ENCODE peak calls at places on chromosome 9, in six cellular contexts. One of them, this sample, is unnamed.

GRCh38 chr9:126378761-126379160 is 52.1 kb downstream of the MVB12B start:
- DNase-seq in A549: no peak
- DNase-seq in stomach: no peak
- DNase-seq in SK-N-SH: no peak
- DNase-seq in ovary: no peak
- DNase-seq in sigmoid colon: no peak
- DNase-seq in this sample: no peak

GRCh38 chr9:18891946-18892670 is 140.9 kb downstream of the SAXO1 start:
- DNase-seq in sigmoid colon: no peak
- DNase-seq in stomach: no peak
- DNase-seq in A549: no peak
- DNase-seq in SK-N-SH: no peak
- DNase-seq in ovary: no peak
- DNase-seq in this sample: no peak

GRCh38 chr9:129208191-129209091 is 30.4 kb upstream of the IER5L start:
- DNase-seq in stomach: no peak
- DNase-seq in sigmoid colon: no peak
- DNase-seq in ovary: no peak
- DNase-seq in A549: no peak
- DNase-seq in SK-N-SH: no peak
- DNase-seq in this sample: no peak

GRCh38 chr9:131661954-131662621 is 77.8 kb downstream of the RAPGEF1 start:
- DNase-seq in A549: no peak
- DNase-seq in stomach: no peak
- DNase-seq in sigmoid colon: no peak
- DNase-seq in SK-N-SH: no peak
- DNase-seq in ovary: no peak
- DNase-seq in this sample: no peak

GRCh38 chr9:98404157-98404695 is 148.8 kb upstream of the TBC1D2 start:
- DNase-seq in stomach: no peak
- DNase-seq in ovary: no peak
- DNase-seq in A549: no peak
- DNase-seq in SK-N-SH: no peak
- DNase-seq in sigmoid colon: no peak
- DNase-seq in this sample: no peak

GRCh38 chr9:26219961-26220360 is 541.7 kb upstream of the TUSC1 start:
- DNase-seq in SK-N-SH: no peak
- DNase-seq in stomach: no peak
- DNase-seq in A549: no peak
- DNase-seq in sigmoid colon: no peak
- DNase-seq in ovary: no peak
- DNase-seq in this sample: no peak

GRCh38 chr9:82124090-82124489 is 135.5 kb downstream of the SPATA31D1 start:
- DNase-seq in A549: no peak
- DNase-seq in stomach: no peak
- DNase-seq in SK-N-SH: no peak
- DNase-seq in ovary: no peak
- DNase-seq in sigmoid colon: no peak
- DNase-seq in this sample: no peak

GRCh38 chr9:131715906-131716305 is 24.0 kb downstream of the RAPGEF1 start:
- DNase-seq in sigmoid colon: no peak
- DNase-seq in stomach: no peak
- DNase-seq in SK-N-SH: no peak
- DNase-seq in ovary: no peak
- DNase-seq in A549: no peak
- DNase-seq in this sample: no peak

GRCh38 chr9:77486463-77486862 is 161.7 kb downstream of the GNA14 start:
- DNase-seq in A549: no peak
- DNase-seq in SK-N-SH: no peak
- DNase-seq in ovary: no peak
- DNase-seq in stomach: no peak
- DNase-seq in sigmoid colon: no peak
- DNase-seq in this sample: no peak

GRCh38 chr9:96486351-96487029 is 36.5 kb downstream of the HABP4 start:
- DNase-seq in A549: no peak
- DNase-seq in sigmoid colon: peak
- DNase-seq in SK-N-SH: peak
- DNase-seq in stomach: peak
- DNase-seq in ovary: peak
- DNase-seq in this sample: no peak

GRCh38 chr9:83020327-83020726 is 42.6 kb downstream of the RASEF start:
- DNase-seq in ovary: no peak
- DNase-seq in sigmoid colon: no peak
- DNase-seq in stomach: no peak
- DNase-seq in SK-N-SH: no peak
- DNase-seq in A549: no peak
- DNase-seq in this sample: no peak

GRCh38 chr9:106405871-106406435 is 457.0 kb upstream of the ZNF462 start:
- DNase-seq in A549: no peak
- DNase-seq in ovary: no peak
- DNase-seq in SK-N-SH: no peak
- DNase-seq in stomach: no peak
- DNase-seq in sigmoid colon: no peak
- DNase-seq in this sample: no peak

GRCh38 chr9:124886866-124887492 is 25.0 kb downstream of the ARPC5L start:
- DNase-seq in SK-N-SH: no peak
- DNase-seq in A549: no peak
- DNase-seq in ovary: no peak
- DNase-seq in stomach: no peak
- DNase-seq in sigmoid colon: no peak
- DNase-seq in this sample: no peak

GRCh38 chr9:112009656-112010055 is 113.0 kb downstream of the UGCG start:
- DNase-seq in stomach: no peak
- DNase-seq in A549: no peak
- DNase-seq in sigmoid colon: no peak
- DNase-seq in ovary: no peak
- DNase-seq in SK-N-SH: no peak
- DNase-seq in this sample: no peak

GRCh38 chr9:83000765-83001164 is 62.2 kb downstream of the RASEF start:
- DNase-seq in stomach: no peak
- DNase-seq in SK-N-SH: no peak
- DNase-seq in sigmoid colon: no peak
- DNase-seq in ovary: no peak
- DNase-seq in A549: no peak
- DNase-seq in this sample: no peak

GRCh38 chr9:36045610-36046009 is 8.9 kb downstream of the RECK start:
- DNase-seq in ovary: no peak
- DNase-seq in stomach: no peak
- DNase-seq in A549: no peak
- DNase-seq in SK-N-SH: no peak
- DNase-seq in sigmoid colon: no peak
- DNase-seq in this sample: no peak

GRCh38 chr9:14018061-14018460 is 295.9 kb downstream of the NFIB start:
- DNase-seq in A549: no peak
- DNase-seq in stomach: no peak
- DNase-seq in sigmoid colon: no peak
- DNase-seq in ovary: peak
- DNase-seq in SK-N-SH: no peak
- DNase-seq in this sample: no peak

DNA sequence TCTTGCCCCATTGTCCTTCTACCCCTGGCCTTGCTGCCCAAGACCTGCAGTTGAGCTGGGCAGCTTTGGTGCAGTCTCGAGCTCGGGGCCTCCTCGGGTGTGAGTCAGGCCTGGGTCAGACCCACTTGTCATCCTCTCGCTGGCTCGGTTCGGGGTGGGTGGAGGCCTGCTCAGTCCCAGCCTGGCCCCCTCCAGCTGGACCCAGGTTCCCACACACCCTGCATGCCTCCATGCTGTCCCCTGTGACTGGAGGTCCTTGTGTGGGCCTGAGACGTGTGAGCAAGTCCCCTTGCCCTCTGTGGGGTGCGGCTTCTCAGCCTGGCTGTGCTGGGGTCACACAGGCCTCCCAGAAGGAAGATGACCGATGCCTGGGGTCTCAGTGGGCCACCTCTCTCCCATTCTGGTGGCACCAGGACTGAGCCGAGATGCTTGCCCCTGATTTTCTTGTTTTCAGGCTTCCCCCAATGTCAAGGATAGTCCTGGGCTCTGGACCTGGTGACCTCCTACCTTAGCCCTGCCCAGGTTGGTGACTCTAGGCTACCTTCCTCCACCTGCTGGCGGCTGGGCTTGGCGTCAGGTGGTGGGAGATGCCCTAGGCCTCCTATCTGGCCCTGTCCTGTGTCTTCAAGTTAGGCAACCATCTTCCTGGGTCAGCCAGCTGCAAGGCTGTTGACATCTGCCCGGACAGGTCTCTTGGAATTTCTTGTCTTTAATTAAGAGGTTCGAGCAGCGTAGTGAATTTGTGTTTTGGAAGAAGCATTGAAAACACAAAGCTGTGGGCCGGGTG is 15.1 kb downstream of the WNK2 start:
- DNase-seq in A549: no peak
- DNase-seq in ovary: no peak
- DNase-seq in stomach: no peak
- DNase-seq in SK-N-SH: no peak
- DNase-seq in sigmoid colon: no peak
- DNase-seq in this sample: no peak
- TF ChIP-seq CTCF in A549: no peak
- TF ChIP-seq CTCF in ovary: no peak
- TF ChIP-seq CTCF in stomach: no peak
- TF ChIP-seq CTCF in SK-N-SH: no peak
- TF ChIP-seq CTCF in sigmoid colon: no peak
- TF ChIP-seq CTCF in this sample: no peak

DNA sequence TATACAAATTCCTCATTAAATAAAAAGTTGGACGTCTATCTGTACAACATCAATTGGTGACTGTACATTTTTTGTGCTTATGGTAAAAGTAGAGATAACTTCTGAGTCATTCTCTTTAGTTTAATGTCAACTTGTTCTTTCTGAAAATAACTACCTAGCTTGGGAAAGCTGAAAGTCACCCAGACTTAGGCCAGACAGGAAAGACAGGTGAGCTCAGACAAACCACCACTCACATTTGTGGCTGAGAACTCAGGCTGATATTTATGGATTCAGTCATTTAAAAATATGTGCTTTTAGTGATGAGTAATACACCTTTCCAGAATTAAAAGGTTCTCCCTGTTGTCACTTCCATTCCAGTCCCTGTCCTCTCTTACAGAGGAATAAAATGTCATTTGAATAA is 31.8 kb upstream of the ENTREP1 start:
- DNase-seq in ovary: no peak
- DNase-seq in SK-N-SH: no peak
- DNase-seq in sigmoid colon: no peak
- DNase-seq in A549: no peak
- DNase-seq in stomach: no peak
- DNase-seq in this sample: no peak
- TF ChIP-seq EP300 in ovary: no peak
- TF ChIP-seq EP300 in SK-N-SH: no peak
- TF ChIP-seq EP300 in sigmoid colon: no peak
- TF ChIP-seq EP300 in A549: no peak
- TF ChIP-seq EP300 in stomach: no peak
- TF ChIP-seq EP300 in this sample: no peak

GRCh38 chr9:90539266-90539665 is 103.4 kb downstream of the DIRAS2 start:
- DNase-seq in sigmoid colon: no peak
- DNase-seq in A549: no peak
- DNase-seq in ovary: no peak
- DNase-seq in stomach: no peak
- DNase-seq in SK-N-SH: no peak
- DNase-seq in this sample: no peak
- TF ChIP-seq CTCF in sigmoid colon: no peak
- TF ChIP-seq CTCF in A549: no peak
- TF ChIP-seq CTCF in ovary: no peak
- TF ChIP-seq CTCF in stomach: no peak
- TF ChIP-seq CTCF in SK-N-SH: no peak
- TF ChIP-seq CTCF in this sample: no peak

GRCh38 chr9:2618289-2618688 is 3.3 kb upstream of the VLDLR start:
- DNase-seq in stomach: no peak
- DNase-seq in A549: no peak
- DNase-seq in SK-N-SH: no peak
- DNase-seq in sigmoid colon: no peak
- DNase-seq in ovary: no peak
- DNase-seq in this sample: peak

GRCh38 chr9:2621678-2622360 is at the start of gene VLDLR:
- DNase-seq in SK-N-SH: peak
- DNase-seq in A549: peak
- DNase-seq in stomach: peak
- DNase-seq in sigmoid colon: peak
- DNase-seq in ovary: peak
- DNase-seq in this sample: peak

GRCh38 chr9:2622361-2623045 is 916 bp downstream of the VLDLR start:
- DNase-seq in ovary: peak
- DNase-seq in SK-N-SH: peak
- DNase-seq in sigmoid colon: peak
- DNase-seq in stomach: peak
- DNase-seq in A549: peak
- DNase-seq in this sample: peak

GRCh38 chr9:2623046-2623865 is 1.7 kb downstream of the VLDLR start:
- DNase-seq in stomach: peak
- DNase-seq in ovary: peak
- DNase-seq in SK-N-SH: peak
- DNase-seq in A549: peak
- DNase-seq in sigmoid colon: peak
- DNase-seq in this sample: peak

DNA sequence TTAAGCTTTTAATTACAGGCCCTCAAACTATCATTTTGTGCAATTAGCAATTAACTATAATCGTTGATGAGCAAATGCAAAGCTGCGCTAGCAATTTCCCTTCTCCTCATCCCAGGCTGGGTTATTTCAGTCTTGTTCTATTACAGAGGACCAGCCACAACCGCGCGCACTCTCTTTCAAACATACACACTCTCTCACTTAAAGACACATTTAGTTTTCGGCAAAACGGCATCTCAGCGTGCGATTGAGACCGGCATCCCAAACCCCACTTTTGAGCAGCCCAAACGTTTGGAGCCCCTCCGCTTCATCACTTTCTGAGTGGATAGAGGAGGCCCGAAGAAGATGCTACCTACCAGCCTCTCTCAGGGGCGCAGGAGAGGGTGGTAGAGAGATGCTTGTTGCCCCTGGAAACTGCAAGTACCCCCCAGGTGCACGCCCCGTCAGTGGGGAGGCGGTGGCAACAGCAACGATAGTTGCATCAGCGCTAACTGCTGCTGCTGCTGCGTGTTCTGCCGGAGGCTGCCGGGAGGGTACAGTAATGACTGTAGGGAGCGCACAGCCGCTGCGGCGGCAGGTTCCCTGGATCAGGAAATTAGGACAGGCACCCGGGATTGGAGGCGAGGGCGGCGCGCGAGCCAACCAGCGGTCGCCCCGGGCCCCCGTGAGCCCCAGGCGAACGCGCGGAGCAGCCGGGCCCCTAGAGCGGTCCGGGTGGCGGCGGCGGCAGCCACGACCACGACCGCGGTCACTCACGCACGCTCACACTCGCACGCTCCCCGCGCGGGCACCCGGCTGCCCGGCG is 510 bp upstream of the VLDLR start:
- DNase-seq in sigmoid colon: peak
- DNase-seq in A549: peak
- DNase-seq in stomach: peak
- DNase-seq in SK-N-SH: peak
- DNase-seq in ovary: peak
- DNase-seq in this sample: peak
- TF ChIP-seq EP300 in sigmoid colon: no peak
- TF ChIP-seq EP300 in A549: no peak
- TF ChIP-seq EP300 in stomach: no peak
- TF ChIP-seq EP300 in SK-N-SH: no peak
- TF ChIP-seq EP300 in ovary: no peak
- TF ChIP-seq EP300 in this sample: no peak

GRCh38 chr9:137157618-137158502 is 12.0 kb downstream of the LRRC26 start:
- DNase-seq in SK-N-SH: no peak
- DNase-seq in sigmoid colon: no peak
- DNase-seq in A549: no peak
- DNase-seq in ovary: no peak
- DNase-seq in stomach: no peak
- DNase-seq in this sample: no peak
- TF ChIP-seq CTCF in SK-N-SH: no peak
- TF ChIP-seq CTCF in sigmoid colon: no peak
- TF ChIP-seq CTCF in A549: no peak
- TF ChIP-seq CTCF in ovary: no peak
- TF ChIP-seq CTCF in stomach: no peak
- TF ChIP-seq CTCF in this sample: no peak